ENCODE peak calls at places on chromosomes 1 and 21, in nine cellular contexts. One of them, this sample, is unnamed.

GRCh38 chr1:9228589-9228988 is 6.0 kb upstream of the H6PD start:
- DNase-seq in psoas muscle: no peak
- DNase-seq in tibial artery: no peak
- DNase-seq in tibial nerve: no peak
- DNase-seq in keratinocyte: peak; percentile 46
- DNase-seq in SJSA1: no peak
- DNase-seq in body of pancreas: no peak
- DNase-seq in A549: no peak
- DNase-seq in right atrium auricular region: no peak
- DNase-seq in this sample: no peak

GRCh38 chr1:100955322-100955721 is 59.4 kb downstream of the SLC30A7 start:
- DNase-seq in psoas muscle: no peak
- DNase-seq in A549: no peak
- DNase-seq in tibial nerve: no peak
- DNase-seq in keratinocyte: no peak
- DNase-seq in body of pancreas: no peak
- DNase-seq in tibial artery: no peak
- DNase-seq in right atrium auricular region: no peak
- DNase-seq in SJSA1: no peak
- DNase-seq in this sample: no peak

GRCh38 chr1:29271724-29272123 is 35.4 kb downstream of the PTPRU start:
- DNase-seq in tibial nerve: peak; percentile 54
- DNase-seq in psoas muscle: peak; percentile 53
- DNase-seq in A549: peak; percentile 71
- DNase-seq in right atrium auricular region: peak; percentile 65
- DNase-seq in tibial artery: peak; percentile 40
- DNase-seq in body of pancreas: peak; percentile 65
- DNase-seq in keratinocyte: no peak
- DNase-seq in SJSA1: peak; percentile 84
- DNase-seq in this sample: no peak

GRCh38 chr21:16942703-16943102 is 570.1 kb upstream of the CXADR start:
- DNase-seq in SJSA1: no peak
- DNase-seq in A549: no peak
- DNase-seq in keratinocyte: no peak
- DNase-seq in tibial artery: no peak
- DNase-seq in right atrium auricular region: no peak
- DNase-seq in tibial nerve: no peak
- DNase-seq in body of pancreas: no peak
- DNase-seq in psoas muscle: no peak
- DNase-seq in this sample: no peak

GRCh38 chr1:204828352-204828850 is 42.3 kb upstream of the NFASC start:
- DNase-seq in keratinocyte: no peak
- DNase-seq in body of pancreas: peak; percentile 62
- DNase-seq in SJSA1: peak; percentile 46
- DNase-seq in tibial nerve: peak; percentile 11
- DNase-seq in tibial artery: peak; percentile 29
- DNase-seq in right atrium auricular region: no peak
- DNase-seq in A549: peak; percentile 84
- DNase-seq in psoas muscle: peak; percentile 73
- DNase-seq in this sample: no peak

GRCh38 chr1:196317535-196318522 is 290.4 kb downstream of the KCNT2 start:
- DNase-seq in body of pancreas: peak; percentile 12
- DNase-seq in right atrium auricular region: no peak
- DNase-seq in A549: peak; percentile 0
- DNase-seq in SJSA1: no peak
- DNase-seq in tibial nerve: peak; percentile 53
- DNase-seq in psoas muscle: no peak
- DNase-seq in keratinocyte: no peak
- DNase-seq in tibial artery: no peak
- DNase-seq in this sample: no peak

GRCh38 chr1:49183489-49183888 is 406.8 kb upstream of the BEND5 start:
- DNase-seq in SJSA1: no peak
- DNase-seq in psoas muscle: no peak
- DNase-seq in A549: no peak
- DNase-seq in tibial nerve: no peak
- DNase-seq in body of pancreas: no peak
- DNase-seq in right atrium auricular region: no peak
- DNase-seq in tibial artery: no peak
- DNase-seq in keratinocyte: no peak
- DNase-seq in this sample: no peak

GRCh38 chr1:24925082-24925779 is 4.8 kb downstream of the RUNX3 start:
- DNase-seq in psoas muscle: no peak
- DNase-seq in SJSA1: no peak
- DNase-seq in body of pancreas: no peak
- DNase-seq in tibial artery: no peak
- DNase-seq in right atrium auricular region: no peak
- DNase-seq in keratinocyte: no peak
- DNase-seq in A549: no peak
- DNase-seq in tibial nerve: no peak
- DNase-seq in this sample: no peak

GRCh38 chr1:10960954-10961833 is 51.3 kb upstream of the TARDBP start:
- DNase-seq in A549: peak; percentile 84
- DNase-seq in SJSA1: peak; percentile 83
- DNase-seq in tibial artery: peak; percentile 79
- DNase-seq in psoas muscle: peak; percentile 84
- DNase-seq in body of pancreas: peak; percentile 90
- DNase-seq in keratinocyte: peak; percentile 36
- DNase-seq in right atrium auricular region: peak; percentile 80
- DNase-seq in tibial nerve: peak; percentile 89
- DNase-seq in this sample: no peak

GRCh38 chr1:46278807-46279206 is 24.6 kb downstream of the LRRC41 start:
- DNase-seq in tibial artery: no peak
- DNase-seq in right atrium auricular region: no peak
- DNase-seq in body of pancreas: no peak
- DNase-seq in tibial nerve: no peak
- DNase-seq in keratinocyte: no peak
- DNase-seq in A549: no peak
- DNase-seq in psoas muscle: peak; percentile 52
- DNase-seq in SJSA1: no peak
- DNase-seq in this sample: no peak

GRCh38 chr1:114024049-114024448 is 44.8 kb downstream of the OLFML3 start:
- DNase-seq in tibial nerve: no peak
- DNase-seq in right atrium auricular region: no peak
- DNase-seq in keratinocyte: no peak
- DNase-seq in SJSA1: no peak
- DNase-seq in psoas muscle: no peak
- DNase-seq in tibial artery: no peak
- DNase-seq in A549: no peak
- DNase-seq in body of pancreas: no peak
- DNase-seq in this sample: no peak

GRCh38 chr21:20639026-20639425 is 359.2 kb upstream of the NCAM2 start:
- DNase-seq in SJSA1: no peak
- DNase-seq in body of pancreas: no peak
- DNase-seq in tibial artery: no peak
- DNase-seq in psoas muscle: no peak
- DNase-seq in A549: no peak
- DNase-seq in tibial nerve: no peak
- DNase-seq in keratinocyte: no peak
- DNase-seq in right atrium auricular region: no peak
- DNase-seq in this sample: no peak

GRCh38 chr1:248421384-248421783 is 18.5 kb downstream of the OR2T1 start:
- DNase-seq in keratinocyte: no peak
- DNase-seq in psoas muscle: no peak
- DNase-seq in A549: no peak
- DNase-seq in body of pancreas: no peak
- DNase-seq in right atrium auricular region: no peak
- DNase-seq in tibial nerve: no peak
- DNase-seq in SJSA1: no peak
- DNase-seq in tibial artery: no peak
- DNase-seq in this sample: no peak

GRCh38 chr1:175197536-175197935 is 5.0 kb upstream of the KIAA0040 start:
- DNase-seq in SJSA1: peak; percentile 55
- DNase-seq in keratinocyte: peak; percentile 95
- DNase-seq in tibial artery: no peak
- DNase-seq in tibial nerve: no peak
- DNase-seq in psoas muscle: no peak
- DNase-seq in right atrium auricular region: no peak
- DNase-seq in A549: no peak
- DNase-seq in body of pancreas: no peak
- DNase-seq in this sample: no peak

GRCh38 chr21:19607983-19608668 is 1204.5 kb upstream of the TMPRSS15 start:
- DNase-seq in A549: no peak
- DNase-seq in body of pancreas: peak; percentile 39
- DNase-seq in right atrium auricular region: no peak
- DNase-seq in psoas muscle: no peak
- DNase-seq in keratinocyte: no peak
- DNase-seq in tibial artery: no peak
- DNase-seq in SJSA1: no peak
- DNase-seq in tibial nerve: no peak
- DNase-seq in this sample: no peak

GRCh38 chr21:34073749-34074282 is 438 bp downstream of the MRPS6 start:
- DNase-seq in body of pancreas: peak; percentile 56
- DNase-seq in psoas muscle: peak; percentile 56
- DNase-seq in A549: no peak
- DNase-seq in right atrium auricular region: no peak
- DNase-seq in keratinocyte: no peak
- DNase-seq in tibial nerve: no peak
- DNase-seq in tibial artery: no peak
- DNase-seq in SJSA1: no peak
- DNase-seq in this sample: no peak

DNA sequence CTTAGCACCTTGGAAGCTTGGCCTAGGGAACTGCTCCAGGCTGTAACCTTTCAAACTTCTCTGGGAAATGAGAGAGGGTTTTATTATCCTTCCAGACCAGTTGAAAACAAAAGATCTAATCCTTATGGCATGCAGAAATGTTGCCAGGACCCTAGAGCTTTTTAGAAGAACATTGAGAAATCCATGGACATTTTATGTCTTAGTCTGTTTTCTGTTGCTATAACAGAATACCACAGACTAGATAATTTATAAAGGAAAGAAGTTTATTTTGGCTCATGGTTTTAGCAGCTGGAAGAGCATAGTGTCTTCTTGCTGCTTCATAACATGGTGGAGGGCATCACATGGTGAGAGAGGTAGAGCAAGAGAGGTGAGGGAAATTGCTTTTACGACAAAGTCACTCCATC is 25.8 kb downstream of the OSBPL9 start:
- DNase-seq in psoas muscle: no peak
- DNase-seq in body of pancreas: no peak
- DNase-seq in A549: no peak
- DNase-seq in keratinocyte: no peak
- DNase-seq in tibial artery: no peak
- DNase-seq in SJSA1: no peak
- DNase-seq in tibial nerve: peak; percentile 63
- DNase-seq in right atrium auricular region: no peak
- DNase-seq in this sample: no peak
- H3K27ac ChIP-seq in psoas muscle: peak overlapping the region; percentile 91
- H3K27ac ChIP-seq in body of pancreas: no peak overlapping the region
- H3K27ac ChIP-seq in A549: peak overlapping the region; percentile 90
- H3K27ac ChIP-seq in keratinocyte: no peak overlapping the region
- H3K27ac ChIP-seq in tibial artery: peak overlapping the region; percentile 90
- H3K27ac ChIP-seq in SJSA1: peak overlapping the region; percentile 85
- H3K27ac ChIP-seq in tibial nerve: peak overlapping the region; percentile 60
- H3K27ac ChIP-seq in right atrium auricular region: peak overlapping the region; percentile 84
- H3K27ac ChIP-seq in this sample: peak overlapping the region; percentile 78

GRCh38 chr1:78678324-78678723 is 28.7 kb downstream of the IFI44 start:
- DNase-seq in tibial artery: no peak
- DNase-seq in keratinocyte: no peak
- DNase-seq in psoas muscle: no peak
- DNase-seq in right atrium auricular region: no peak
- DNase-seq in body of pancreas: no peak
- DNase-seq in tibial nerve: no peak
- DNase-seq in SJSA1: no peak
- DNase-seq in A549: no peak
- DNase-seq in this sample: no peak
- H3K4me1 ChIP-seq in tibial artery: no peaks in the 10 kb centered on the region
- H3K4me1 ChIP-seq in keratinocyte: no peaks in the 10 kb centered on the region
- H3K4me1 ChIP-seq in psoas muscle: no peaks in the 10 kb centered on the region
- H3K4me1 ChIP-seq in right atrium auricular region: no peaks in the 10 kb centered on the region
- H3K4me1 ChIP-seq in body of pancreas: no peaks in the 10 kb centered on the region
- H3K4me1 ChIP-seq in tibial nerve: peaks cover 4% of the 10 kb centered on the region
- H3K4me1 ChIP-seq in SJSA1: no peaks in the 10 kb centered on the region
- H3K4me1 ChIP-seq in A549: no peaks in the 10 kb centered on the region
- H3K4me1 ChIP-seq in this sample: no peaks in the 10 kb centered on the region

GRCh38 chr1:77642941-77643340 is 39.5 kb downstream of the ZZZ3 start:
- DNase-seq in tibial nerve: no peak
- DNase-seq in body of pancreas: no peak
- DNase-seq in A549: no peak
- DNase-seq in tibial artery: no peak
- DNase-seq in right atrium auricular region: no peak
- DNase-seq in psoas muscle: no peak
- DNase-seq in SJSA1: no peak
- DNase-seq in keratinocyte: no peak
- DNase-seq in this sample: no peak
- H3K27ac ChIP-seq in tibial nerve: no peak overlapping the region
- H3K27ac ChIP-seq in body of pancreas: no peak overlapping the region
- H3K27ac ChIP-seq in A549: no peak overlapping the region
- H3K27ac ChIP-seq in tibial artery: no peak overlapping the region
- H3K27ac ChIP-seq in right atrium auricular region: no peak overlapping the region
- H3K27ac ChIP-seq in psoas muscle: no peak overlapping the region
- H3K27ac ChIP-seq in SJSA1: no peak overlapping the region
- H3K27ac ChIP-seq in keratinocyte: no peak overlapping the region
- H3K27ac ChIP-seq in this sample: no peak overlapping the region

GRCh38 chr1:929712-930632 is 6.2 kb downstream of the SAMD11 start:
- DNase-seq in A549: no peak
- DNase-seq in body of pancreas: no peak
- DNase-seq in right atrium auricular region: no peak
- DNase-seq in tibial nerve: no peak
- DNase-seq in tibial artery: no peak
- DNase-seq in SJSA1: no peak
- DNase-seq in keratinocyte: no peak
- DNase-seq in psoas muscle: no peak
- DNase-seq in this sample: no peak

GRCh38 chr1:927234-927633 is 3.5 kb downstream of the SAMD11 start:
- DNase-seq in A549: no peak
- DNase-seq in tibial artery: no peak
- DNase-seq in tibial nerve: no peak
- DNase-seq in body of pancreas: no peak
- DNase-seq in psoas muscle: no peak
- DNase-seq in keratinocyte: no peak
- DNase-seq in right atrium auricular region: no peak
- DNase-seq in SJSA1: no peak
- DNase-seq in this sample: no peak

GRCh38 chr1:928825-929661 is 5.3 kb downstream of the SAMD11 start:
- DNase-seq in psoas muscle: no peak
- DNase-seq in tibial nerve: no peak
- DNase-seq in tibial artery: no peak
- DNase-seq in body of pancreas: no peak
- DNase-seq in keratinocyte: no peak
- DNase-seq in A549: no peak
- DNase-seq in SJSA1: no peak
- DNase-seq in right atrium auricular region: no peak
- DNase-seq in this sample: no peak

GRCh38 chr1:925532-926421 is 2.1 kb downstream of the SAMD11 start:
- DNase-seq in keratinocyte: no peak
- DNase-seq in tibial artery: peak; percentile 51
- DNase-seq in SJSA1: peak; percentile 80
- DNase-seq in right atrium auricular region: no peak
- DNase-seq in body of pancreas: no peak
- DNase-seq in tibial nerve: no peak
- DNase-seq in psoas muscle: peak; percentile 53
- DNase-seq in A549: no peak
- DNase-seq in this sample: no peak

DNA sequence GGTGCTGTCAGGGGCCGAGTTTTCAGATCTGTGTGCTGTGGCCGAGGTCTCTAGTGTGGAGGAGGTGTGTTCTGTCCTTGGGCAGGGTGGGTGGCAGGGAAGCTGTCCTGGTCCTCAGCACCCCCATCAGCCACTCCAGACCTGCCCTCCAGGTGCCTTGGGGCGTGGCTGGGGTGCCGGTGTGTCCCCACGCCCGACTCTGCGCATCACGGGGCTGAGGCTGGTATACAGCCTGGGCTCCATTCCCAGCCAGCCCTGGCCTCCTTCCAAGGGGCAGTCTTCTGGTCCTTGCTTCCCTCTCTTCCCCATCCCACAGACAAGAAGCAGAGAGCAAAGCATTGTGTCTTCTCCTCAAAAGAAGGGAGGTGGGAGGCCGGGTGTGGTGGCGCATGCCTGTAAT is 4.0 kb downstream of the SAMD11 start:
- DNase-seq in right atrium auricular region: no peak
- DNase-seq in A549: no peak
- DNase-seq in body of pancreas: no peak
- DNase-seq in tibial nerve: no peak
- DNase-seq in psoas muscle: no peak
- DNase-seq in tibial artery: no peak
- DNase-seq in keratinocyte: no peak
- DNase-seq in SJSA1: no peak
- DNase-seq in this sample: no peak
- H3K4me1 ChIP-seq in right atrium auricular region: no peaks in the 10 kb centered on the region
- H3K4me1 ChIP-seq in A549: peaks cover 31% of the 10 kb centered on the region
- H3K4me1 ChIP-seq in body of pancreas: peaks cover 30% of the 10 kb centered on the region
- H3K4me1 ChIP-seq in tibial nerve: peaks cover 7% of the 10 kb centered on the region
- H3K4me1 ChIP-seq in psoas muscle: peaks cover 11% of the 10 kb centered on the region
- H3K4me1 ChIP-seq in tibial artery: peaks cover 35% of the 10 kb centered on the region
- H3K4me1 ChIP-seq in keratinocyte: peaks cover 3% of the 10 kb centered on the region
- H3K4me1 ChIP-seq in SJSA1: peaks cover 34% of the 10 kb centered on the region
- H3K4me1 ChIP-seq in this sample: peaks cover 27% of the 10 kb centered on the region